ENCODE peak calls at places on chromosome 9, in nine cellular contexts. H, J, D, Y, I, F, Q, T and E are unnamed samples.

GRCh38 chr9:82565188-82565966 is 497.6 kb downstream of the RASEF start:
- DNase-seq in Q (no peak), Y (no peak), I (no peak), J (no peak), H (no peak), F (no peak), T (no peak), D (no peak), E (no peak)

GRCh38 chr9:133738039-133738805 is at the start of gene SARDH:
- DNase-seq in I (peak; percentile 75), D (peak; percentile 68), F (no peak), Y (no peak), J (peak; percentile 44), T (peak; percentile 72), H (peak; percentile 62), Q (no peak), E (no peak)

GRCh38 chr9:6759114-6759977 is 1.6 kb downstream of the KDM4C start:
- DNase-seq in I (no peak), Y (no peak), F (peak; percentile 81), Q (no peak), T (no peak), D (no peak), H (no peak), J (peak; percentile 62), E (peak; percentile 72)

GRCh38 chr9:107759823-107760166 is 270.2 kb upstream of the KLF4 start:
- DNase-seq in Y (no peak), H (no peak), T (no peak), I (no peak), D (no peak), F (no peak), J (no peak), Q (no peak), E (no peak)

GRCh38 chr9:113844466-113844865 is 31.6 kb upstream of the ZNF618 start:
- DNase-seq in Y (no peak), Q (no peak), D (no peak), T (no peak), J (peak; percentile 2), F (no peak), H (no peak), I (no peak), E (no peak)

GRCh38 chr9:89405832-89406231 is 87.5 kb downstream of the SECISBP2 start:
- DNase-seq in F (no peak), Q (no peak), I (no peak), Y (no peak), T (peak; percentile 66), J (no peak), H (peak; percentile 39), D (peak; percentile 69), E (no peak)

GRCh38 chr9:26744362-26744965 is 148.1 kb downstream of the CAAP1 start:
- DNase-seq in J (no peak), I (no peak), Y (no peak), D (no peak), Q (no peak), T (no peak), F (no peak), H (no peak), E (no peak)

GRCh38 chr9:105887679-105888078 is 193.3 kb downstream of the TMEM38B start:
- DNase-seq in Y (no peak), T (no peak), Q (no peak), H (no peak), J (no peak), I (no peak), D (no peak), F (no peak), E (no peak)

GRCh38 chr9:88183798-88184495 is 45.7 kb upstream of the SPATA31C2 start:
- DNase-seq in J (no peak), F (no peak), I (no peak), H (peak; percentile 15), Q (no peak), D (no peak), T (no peak), Y (no peak), E (no peak)

GRCh38 chr9:14029811-14030210 is 284.1 kb downstream of the NFIB start:
- DNase-seq in D (no peak), T (no peak), Y (no peak), J (no peak), I (no peak), F (no peak), H (no peak), Q (no peak), E (no peak)

GRCh38 chr9:108869092-108869725 is 7.1 kb downstream of the ACTL7A start:
- DNase-seq in H (no peak), Y (no peak), J (peak; percentile 57), T (no peak), Q (no peak), D (no peak), I (no peak), F (no peak), E (peak; percentile 40)

GRCh38 chr9:125540497-125540896 is 166.5 kb downstream of the MAPKAP1 start:
- DNase-seq in I (no peak), Q (no peak), F (no peak), Y (no peak), H (no peak), T (no peak), J (no peak), D (no peak), E (peak; percentile 84)

GRCh38 chr9:130756037-130756436 is 62.5 kb downstream of the EXOSC2 start:
- DNase-seq in D (no peak), F (no peak), Q (no peak), J (no peak), H (no peak), T (no peak), Y (no peak), I (no peak), E (no peak)

GRCh38 chr9:37574996-37575395 is 1.2 kb downstream of the FBXO10 start:
- DNase-seq in H (no peak), Y (no peak), J (peak; percentile 36), T (no peak), I (no peak), D (no peak), Q (no peak), F (no peak), E (no peak)

GRCh38 chr9:95491543-95492330 is 25.0 kb downstream of the PTCH1 start:
- DNase-seq in F (no peak), T (no peak), I (no peak), H (no peak), J (no peak), D (no peak), Y (no peak), Q (no peak), E (no peak)

GRCh38 chr9:75866273-75866871 is 24.1 kb upstream of the PCSK5 start:
- DNase-seq in D (no peak), F (no peak), Q (no peak), I (peak; percentile 44), J (peak; percentile 22), Y (no peak), T (no peak), H (no peak), E (no peak)

GRCh38 chr9:4828776-4829175 is 36.0 kb downstream of the RCL1 start:
- DNase-seq in Q (no peak), F (no peak), I (no peak), T (no peak), D (no peak), H (no peak), J (peak; percentile 53), Y (no peak), E (no peak)

GRCh38 chr9:81605154-81605670 is 84.1 kb downstream of the TLE1 start:
- DNase-seq in Q (no peak), J (no peak), I (no peak), D (no peak), F (no peak), H (no peak), T (peak; percentile 57), Y (no peak), E (no peak)

GRCh38 chr9:131395027-131395744 is 1.3 kb downstream of the PRRC2B start:
- DNase-seq in J (no peak), H (peak; percentile 15), I (peak; percentile 59), D (peak; percentile 49), F (no peak), Q (peak; percentile 65), Y (no peak), T (peak; percentile 73), E (no peak)

GRCh38 chr9:75979362-75979761 is 88.9 kb downstream of the PCSK5 start:
- DNase-seq in T (no peak), I (no peak), Y (peak; percentile 25), D (no peak), H (no peak), F (peak; percentile 6), J (no peak), Q (no peak), E (no peak)

GRCh38 chr9:34603610-34604231 is 8.2 kb downstream of the RPP25L start:
- DNase-seq in J (peak; percentile 46), H (peak; percentile 85), F (peak; percentile 42), Y (no peak), I (peak; percentile 82), Q (peak; percentile 84), D (peak; percentile 85), T (peak; percentile 81), E (no peak)

GRCh38 chr9:2013688-2014087 is 1.5 kb upstream of the SMARCA2 start:
- DNase-seq in Y (no peak), F (no peak), I (no peak), H (no peak), J (peak; percentile 36), D (no peak), Q (no peak), T (no peak), E (no peak)
- H3K4me3 ChIP-seq in Y (no peak overlapping the region), F (peak overlapping the region; percentile 86), I (no peak overlapping the region), H (peak overlapping the region; percentile 87), J (peak overlapping the region; percentile 85), D (peak overlapping the region; percentile 60), Q (peak overlapping the region; percentile 92), T (peak overlapping the region; percentile 93), E (peak overlapping the region; percentile 96)

DNA sequence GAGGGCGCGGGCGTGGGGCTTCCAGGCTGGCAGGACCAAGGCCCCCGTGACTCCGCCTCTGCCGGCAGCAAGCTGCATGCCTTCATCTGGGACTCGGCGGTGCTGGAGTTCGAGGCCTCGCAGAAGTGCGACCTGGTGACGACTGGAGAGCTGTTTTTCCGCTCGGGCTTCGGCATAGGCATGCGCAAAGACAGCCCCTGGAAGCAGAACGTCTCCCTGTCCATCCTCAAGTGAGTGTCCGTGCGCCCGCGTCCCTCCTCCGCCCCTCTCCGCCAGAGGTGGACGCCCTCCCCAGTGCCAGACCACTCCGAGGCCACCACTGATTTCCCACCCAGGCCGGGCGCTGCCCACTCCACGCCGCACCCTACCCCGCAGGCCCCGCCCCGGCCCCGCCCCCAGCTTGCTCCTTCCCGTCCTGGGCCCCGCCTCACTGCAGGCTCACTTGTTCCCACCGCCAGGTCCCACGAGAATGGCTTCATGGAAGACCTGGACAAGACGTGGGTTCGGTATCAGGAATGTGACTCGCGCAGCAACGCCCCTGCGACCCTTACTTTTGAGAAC is 6.7 kb downstream of the LRRC26 start:
- DNase-seq in F (no peak), H (no peak), Q (peak; percentile 61), T (no peak), I (no peak), D (no peak), J (no peak), Y (no peak), E (no peak)
- H3K4me3 ChIP-seq in F (no peak overlapping the region), H (peak overlapping the region; percentile 21), Q (peak overlapping the region; percentile 28), T (peak overlapping the region; percentile 43), I (no peak overlapping the region), D (no peak overlapping the region), J (peak overlapping the region; percentile 7), Y (peak overlapping the region; percentile 30), E (peak overlapping the region; percentile 38)

GRCh38 chr9:136107155-136107952 is 11.3 kb downstream of the TMEM250 start:
- DNase-seq in D (no peak), T (peak; percentile 72), Q (peak; percentile 84), F (no peak), H (no peak), I (no peak), J (no peak), Y (no peak), E (no peak)
- H3K4me3 ChIP-seq in D (no peak overlapping the region), T (peak overlapping the region; percentile 14), Q (no peak overlapping the region), F (no peak overlapping the region), H (no peak overlapping the region), I (no peak overlapping the region), J (no peak overlapping the region), Y (no peak overlapping the region), E (no peak overlapping the region)

GRCh38 chr9:117459941-117460340 is 45.1 kb upstream of the ASTN2 start:
- DNase-seq in I (no peak), Y (no peak), Q (no peak), H (no peak), F (no peak), D (no peak), T (no peak), J (no peak), E (no peak)
- H3K4me3 ChIP-seq in I (no peak overlapping the region), Y (no peak overlapping the region), Q (no peak overlapping the region), H (no peak overlapping the region), F (no peak overlapping the region), D (no peak overlapping the region), T (no peak overlapping the region), J (no peak overlapping the region), E (no peak overlapping the region)